ENCODE peak calls at places on chromosome X, in ten cellular contexts. P is tibial artery; E is NCI-H1105; G is T-helper 9 cell; A is AG10803; S is nephron progenitor cell; X is AG04450; O is adrenal gland; V is HTR-8/SVneo; Q is activated effector memory CD4-positive, alpha-beta T cell treated with Interleukin-2 at 50 U/mL for 16 hours. T is an unnamed sample.
A peak's percentile ranks its signal among the peaks of the same experiment; 100 is the strongest.

GRCh38 chrX:19877431-19877830 is 10.0 kb downstream of the SH3KBP1 start:
- DNase-seq in E (no peak), P (no peak), O (no peak), X (no peak), G (no peak), A (no peak), Q (no peak), S (no peak), V (no peak), T (no peak)

GRCh38 chrX:47501226-47502071 is 18.4 kb upstream of the ZNF41 start:
- DNase-seq in P (no peak), O (no peak), S (no peak), Q (no peak), V (peak; percentile 6), G (no peak), X (no peak), E (no peak), A (peak; percentile 91), T (no peak)

GRCh38 chrX:151515233-151515632 is 48.2 kb upstream of the PASD1 start:
- DNase-seq in P (no peak), G (no peak), S (no peak), E (no peak), O (no peak), A (no peak), Q (no peak), X (no peak), V (no peak), T (no peak)

GRCh38 chrX:31392541-31392940 is 320.7 kb upstream of the FTHL17 start:
- DNase-seq in G (no peak), S (no peak), X (no peak), P (no peak), A (no peak), O (no peak), E (no peak), V (no peak), Q (no peak), T (no peak)

GRCh38 chrX:133892337-133892736 is 93.1 kb downstream of the GPC3 start:
- DNase-seq in G (no peak), X (no peak), E (no peak), S (peak; percentile 36), A (no peak), P (no peak), Q (no peak), V (no peak), O (no peak), T (no peak)

GRCh38 chrX:147191361-147191760 is 376.8 kb upstream of the CXorf51A start:
- DNase-seq in S (no peak), O (no peak), V (no peak), E (no peak), Q (no peak), A (no peak), P (no peak), G (no peak), X (no peak), T (no peak)

GRCh38 chrX:114619874-114620273 is 36.0 kb downstream of the HTR2C start:
- DNase-seq in S (peak; percentile 4), O (no peak), P (no peak), A (peak; percentile 0), G (no peak), E (no peak), X (no peak), Q (no peak), V (no peak), T (no peak)

GRCh38 chrX:41468647-41469323 is 21.6 kb downstream of the NYX start:
- DNase-seq in E (no peak), V (no peak), X (no peak), P (no peak), S (no peak), G (no peak), Q (no peak), O (no peak), A (no peak), T (no peak)

GRCh38 chrX:17164936-17165335 is 210.1 kb upstream of the NHS start:
- DNase-seq in G (no peak), S (no peak), X (no peak), A (no peak), O (no peak), E (no peak), Q (no peak), P (no peak), V (no peak), T (no peak)

GRCh38 chrX:56783996-56784620 is 55.1 kb downstream of the NBDY start:
- DNase-seq in E (no peak), O (no peak), Q (no peak), P (no peak), G (no peak), S (no peak), X (no peak), A (no peak), V (no peak), T (no peak)

GRCh38 chrX:30957753-30958152 is 68.7 kb upstream of the TAB3 start:
- DNase-seq in E (no peak), Q (no peak), V (peak; percentile 81), P (no peak), G (no peak), X (no peak), A (peak; percentile 59), S (no peak), O (peak; percentile 29), T (no peak)

GRCh38 chrX:15619053-15619772 is 18.5 kb upstream of the ACE2 start:
- DNase-seq in Q (no peak), X (no peak), A (peak; percentile 0), V (no peak), E (no peak), P (no peak), O (peak; percentile 41), G (no peak), S (no peak), T (no peak)

GRCh38 chrX:32871636-32872035 is 339.7 kb downstream of the DMD start:
- DNase-seq in E (no peak), V (no peak), P (no peak), X (no peak), A (no peak), O (no peak), Q (no peak), G (no peak), S (no peak), T (no peak)

GRCh38 chrX:9318761-9319160 is 146.1 kb upstream of the TBL1X start:
- DNase-seq in G (no peak), Q (no peak), S (no peak), A (no peak), X (no peak), O (no peak), V (no peak), P (no peak), E (peak; percentile 36), T (no peak)

GRCh38 chrX:966396-967070 is 245.9 kb downstream of the CRLF2 start:
- DNase-seq in Q (no peak), S (no peak), P (no peak), X (no peak), A (no peak), O (no peak), G (no peak), V (no peak), E (no peak), T (no peak)

GRCh38 chrX:153582896-153583295 is 16.0 kb downstream of the CCNQ start:
- DNase-seq in P (peak; percentile 25), S (peak; percentile 48), Q (peak; percentile 48), V (no peak), X (no peak), O (no peak), G (peak; percentile 48), A (no peak), E (no peak), T (peak; percentile 45)

GRCh38 chrX:153971124-153971631 is 440 bp downstream of the HCFC1 start:
- DNase-seq in X (peak; percentile 61), Q (peak; percentile 82), P (peak; percentile 84), V (peak; percentile 64), A (peak; percentile 85), O (peak; percentile 93), S (peak; percentile 84), G (peak; percentile 86), E (peak; percentile 94), T (peak; percentile 79)

GRCh38 chrX:8913665-8914409 is 112.7 kb upstream of the FAM9A start:
- DNase-seq in A (peak; percentile 83), Q (no peak), V (no peak), E (no peak), O (peak; percentile 33), X (peak; percentile 13), G (no peak), S (no peak), P (peak; percentile 36), T (no peak)

GRCh38 chrX:54043084-54043483 is 1.2 kb downstream of the PHF8 start:
- DNase-seq in Q (no peak), P (no peak), V (no peak), G (no peak), X (no peak), O (no peak), A (no peak), E (no peak), S (no peak), T (no peak)

GRCh38 chrX:70426286-70427278 is 3.5 kb downstream of the GDPD2 start:
- DNase-seq in G (no peak), E (no peak), Q (no peak), V (no peak), S (no peak), P (no peak), A (no peak), O (no peak), X (no peak), T (no peak)

GRCh38 chrX:107508925-107509324 is 59.5 kb downstream of the FRMPD3 start:
- DNase-seq in E (no peak), V (no peak), A (no peak), P (no peak), S (no peak), G (no peak), X (no peak), Q (no peak), O (no peak), T (no peak)

GRCh38 chrX:154136627-154137161 is 7.3 kb upstream of the OPN1LW start:
- DNase-seq in S (peak; percentile 82), P (peak; percentile 52), V (peak; percentile 36), O (peak; percentile 74), Q (peak; percentile 55), X (no peak), E (peak; percentile 88), G (peak; percentile 59), A (peak; percentile 29), T (peak; percentile 59)

GRCh38 chrX:150476183-150476699 is 92.2 kb upstream of the MTM1 start:
- DNase-seq in P (no peak), G (no peak), O (no peak), Q (no peak), E (no peak), S (no peak), X (peak; percentile 16), V (no peak), A (peak; percentile 43), T (no peak)

GRCh38 chrX:21963736-21964135 is 23.2 kb downstream of the SMS start:
- DNase-seq in A (peak; percentile 80), O (peak; percentile 39), Q (no peak), G (no peak), S (no peak), V (no peak), P (peak; percentile 45), E (no peak), X (no peak), T (no peak)

GRCh38 chrX:104270916-104271512 is 16.3 kb upstream of the ESX1 start:
- DNase-seq in G (no peak), E (peak; percentile 8), Q (no peak), S (peak; percentile 49), O (peak; percentile 65), P (peak; percentile 20), V (no peak), X (no peak), A (peak; percentile 12), T (peak; percentile 2)

GRCh38 chrX:151852294-151852693 is 60.4 kb upstream of the MAGEA4 start:
- DNase-seq in O (no peak), V (no peak), X (no peak), G (no peak), S (no peak), P (no peak), E (no peak), A (no peak), Q (no peak), T (no peak)

GRCh38 chrX:116204947-116205346 is 34.4 kb downstream of the AGTR2 start:
- DNase-seq in S (peak; percentile 8), P (no peak), O (no peak), A (peak; percentile 5), G (no peak), X (no peak), E (peak; percentile 0), V (no peak), Q (no peak), T (no peak)

GRCh38 chrX:149568701-149569296 is 18.5 kb downstream of the MAGEA9B start:
- DNase-seq in Q (no peak), P (no peak), E (peak; percentile 27), S (no peak), G (no peak), X (no peak), V (no peak), A (no peak), O (no peak), T (no peak)

T was measured in activated CD4-positive, alpha-beta T cell treated with anti-CD3 and anti-CD28 coated beads, Interleukin-2, amount 50 U/mL, for 4 hours.